ENCODE peak calls at places on chromosomes 13 and 19, in ten cellular contexts. Z is brain microvascular endothelial cell, T is body of pancreas, U is uterus, L is GM23338, S is Panc1, O is thoracic aorta, B is heart left ventricle, V is fibroblast of lung, H is cardiac muscle cell. Q is an unnamed sample.

GRCh38 chr19:41264581-41265375 is 606 bp downstream of the HNRNPUL1 start:
- DNase-seq in Z (peak; percentile 16), T (peak; percentile 56), U (peak; percentile 55), L (peak; percentile 84), S (no peak), O (no peak), B (peak; percentile 64), V (peak; percentile 32), H (peak; percentile 50), Q (peak; percentile 52)

GRCh38 chr13:85500716-85501256 is 298.4 kb downstream of the SLITRK6 start:
- DNase-seq in Z (no peak), T (no peak), U (no peak), L (no peak), S (no peak), O (no peak), B (no peak), V (no peak), H (no peak), Q (peak; percentile 20)

GRCh38 chr13:32267836-32268439 is 47.2 kb downstream of the ZAR1L start:
- DNase-seq in Z (no peak), T (peak; percentile 60), U (no peak), L (peak; percentile 85), S (peak; percentile 42), O (no peak), B (no peak), V (no peak), H (peak; percentile 22), Q (peak; percentile 55)

GRCh38 chr19:44776402-44777096 is 1.1 kb upstream of the CBLC start:
- DNase-seq in Z (no peak), T (no peak), U (no peak), L (peak; percentile 77), S (no peak), O (no peak), B (no peak), V (no peak), H (no peak), Q (peak; percentile 88)

GRCh38 chr13:82879921-82880320 is 1002.4 kb downstream of the SLITRK1 start:
- DNase-seq in Z (no peak), T (no peak), U (no peak), L (no peak), S (no peak), O (no peak), B (no peak), V (no peak), H (no peak), Q (no peak)

GRCh38 chr19:3027981-3028304 is 1.1 kb downstream of the TLE2 start:
- DNase-seq in Z (no peak), T (no peak), U (no peak), L (no peak), S (no peak), O (no peak), B (no peak), V (no peak), H (no peak), Q (no peak)

GRCh38 chr13:51921790-51922740 is 60.3 kb downstream of the CCDC70 start:
- DNase-seq in Z (no peak), T (no peak), U (no peak), L (no peak), S (no peak), O (no peak), B (no peak), V (peak; percentile 8), H (no peak), Q (no peak)

GRCh38 chr13:45402641-45403040 is 15.5 kb downstream of the SLC25A30 start:
- DNase-seq in Z (no peak), T (no peak), U (no peak), L (no peak), S (no peak), O (no peak), B (peak; percentile 43), V (no peak), H (no peak), Q (no peak)

GRCh38 chr13:53206455-53206854 is 177.8 kb downstream of the OLFM4 start:
- DNase-seq in Z (no peak), T (no peak), U (no peak), L (peak; percentile 53), S (no peak), O (no peak), B (no peak), V (no peak), H (no peak), Q (peak; percentile 29)

GRCh38 chr13:54536112-54536511 is 1507.5 kb downstream of the OLFM4 start:
- DNase-seq in Z (no peak), T (no peak), U (no peak), L (peak; percentile 74), S (no peak), O (no peak), B (no peak), V (no peak), H (no peak), Q (peak; percentile 5)

GRCh38 chr13:80462037-80462436 is 121.1 kb upstream of the SPRY2 start:
- DNase-seq in Z (no peak), T (no peak), U (no peak), L (no peak), S (no peak), O (no peak), B (no peak), V (no peak), H (no peak), Q (no peak)

GRCh38 chr13:80458546-80458945 is 117.6 kb upstream of the SPRY2 start:
- DNase-seq in Z (peak; percentile 62), T (no peak), U (no peak), L (no peak), S (no peak), O (no peak), B (no peak), V (no peak), H (no peak), Q (no peak)

GRCh38 chr13:80465321-80465720 is 124.4 kb upstream of the SPRY2 start:
- DNase-seq in Z (no peak), T (no peak), U (no peak), L (no peak), S (no peak), O (no peak), B (no peak), V (no peak), H (no peak), Q (no peak)

GRCh38 chr13:80462567-80462966 is 121.6 kb upstream of the SPRY2 start:
- DNase-seq in Z (no peak), T (no peak), U (no peak), L (no peak), S (no peak), O (no peak), B (no peak), V (no peak), H (no peak), Q (no peak)

GRCh38 chr13:80463673-80464352 is 122.9 kb upstream of the SPRY2 start:
- DNase-seq in Z (no peak), T (no peak), U (no peak), L (no peak), S (no peak), O (no peak), B (no peak), V (peak; percentile 65), H (peak; percentile 43), Q (no peak)
- TF ChIP-seq CTCF in Z (no peak), T (no peak), U (no peak), L (no peak), S (no peak), O (no peak), B (no peak), V (no peak), H (no peak), Q (no peak)

GRCh38 chr19:15404780-15405211 is 14.0 kb downstream of the AKAP8L start:
- DNase-seq in Z (no peak), T (no peak), U (no peak), L (no peak), S (no peak), O (no peak), B (no peak), V (no peak), H (no peak), Q (no peak)
- H3K27ac ChIP-seq in Z (no peak overlapping the region), T (no peak overlapping the region), U (peak overlapping the region; percentile 24), L (no peak overlapping the region), S (no peak overlapping the region), O (peak overlapping the region; percentile 78), B (peak overlapping the region; percentile 72), V (no peak overlapping the region), H (peak overlapping the region; percentile 98), Q (no peak overlapping the region)

GRCh38 chr19:12956446-12957388 is at the start of gene GADD45GIP1:
- DNase-seq in Z (peak; percentile 59), T (peak; percentile 80), U (peak; percentile 81), L (peak; percentile 87), S (no peak), O (no peak), B (peak; percentile 79), V (peak; percentile 77), H (peak; percentile 86), Q (peak; percentile 86)
- TF ChIP-seq CTCF in Z (no peak), T (peak; percentile 3), U (no peak), L (no peak), S (no peak), O (no peak), B (no peak), V (no peak), H (no peak), Q (no peak)

GRCh38 chr13:95122063-95122462 is 179.2 kb downstream of the ABCC4 start:
- DNase-seq in Z (no peak), T (no peak), U (no peak), L (no peak), S (no peak), O (no peak), B (no peak), V (no peak), H (no peak), Q (no peak)
- H3K27ac ChIP-seq in Z (no peak overlapping the region), T (no peak overlapping the region), U (no peak overlapping the region), L (no peak overlapping the region), S (peak overlapping the region; percentile 21), O (no peak overlapping the region), B (no peak overlapping the region), V (no peak overlapping the region), H (no peak overlapping the region), Q (no peak overlapping the region)

GRCh38 chr13:29397265-29397664 is 198.2 kb downstream of the SLC7A1 start:
- DNase-seq in Z (no peak), T (no peak), U (no peak), L (peak; percentile 49), S (no peak), O (no peak), B (no peak), V (no peak), H (no peak), Q (no peak)
- TF ChIP-seq CTCF in Z (peak; percentile 28), T (no peak), U (no peak), L (peak; percentile 59), S (no peak), O (no peak), B (no peak), V (no peak), H (no peak), Q (no peak)

GRCh38 chr19:28293685-28294084 is 919.3 kb downstream of the UQCRFS1 start:
- DNase-seq in Z (no peak), T (no peak), U (no peak), L (no peak), S (no peak), O (no peak), B (no peak), V (no peak), H (no peak), Q (no peak)
- H3K27ac ChIP-seq in Z (no peak overlapping the region), T (no peak overlapping the region), U (no peak overlapping the region), L (peak overlapping the region; percentile 91), S (no peak overlapping the region), O (no peak overlapping the region), B (no peak overlapping the region), V (no peak overlapping the region), H (no peak overlapping the region), Q (no peak overlapping the region)

DNA sequence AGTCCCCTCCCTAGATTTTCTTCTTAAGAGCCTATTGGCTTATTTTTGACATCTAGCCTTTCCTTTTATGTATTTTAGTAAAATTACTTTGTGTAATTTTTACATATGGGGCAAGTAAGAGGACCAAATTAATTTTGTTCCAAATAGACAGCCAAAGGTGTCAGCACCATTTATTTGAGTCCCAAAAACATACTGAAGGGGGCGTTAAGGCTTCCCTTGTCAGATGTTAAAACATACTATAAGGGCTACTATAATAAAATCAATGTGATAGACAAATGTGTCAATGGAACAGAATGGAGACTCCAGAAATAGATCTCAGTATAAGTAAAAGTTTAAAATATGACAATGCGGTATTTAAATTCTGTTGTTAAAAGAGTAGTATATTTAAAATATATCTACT is 133.6 kb downstream of the MTUS2 start:
- DNase-seq in Z (no peak), T (no peak), U (no peak), L (peak; percentile 14), S (no peak), O (no peak), B (no peak), V (no peak), H (no peak), Q (no peak)
- TF ChIP-seq CTCF in Z (no peak), T (no peak), U (no peak), L (peak; percentile 28), S (no peak), O (no peak), B (no peak), V (no peak), H (no peak), Q (no peak)

Q was measured in RWPE1.